ENCODE peak calls at places on chromosomes 16 and 17, in seven cellular contexts. S, X, Y, V, O, L and B are unnamed samples.

GRCh38 chr16:3356118-3356517 is 429 bp downstream of the OR2C1 start:
- DNase-seq in Y (no peak), V (no peak), L (no peak), O (no peak), S (no peak), X (no peak), B (no peak)

GRCh38 chr17:72392056-72393010 is 271.5 kb downstream of the SOX9 start:
- DNase-seq in O (no peak), X (no peak), Y (no peak), V (no peak), S (no peak), L (no peak), B (no peak)

GRCh38 chr17:77512062-77512946 is 371.5 kb downstream of the SEC14L1 start:
- DNase-seq in X (no peak), L (no peak), Y (no peak), V (no peak), O (no peak), S (no peak), B (no peak)

GRCh38 chr17:21345236-21345635 is 30.9 kb upstream of the KCNJ12 start:
- DNase-seq in X (no peak), O (no peak), S (no peak), Y (no peak), L (no peak), V (no peak), B (no peak)

GRCh38 chr16:12010388-12011251 is 34.1 kb downstream of the SNX29 start:
- DNase-seq in X (no peak), O (no peak), L (no peak), S (no peak), V (no peak), Y (no peak), B (no peak)

GRCh38 chr17:81647640-81648012 is 8.7 kb downstream of the PDE6G start:
- DNase-seq in L (peak; percentile 46), X (no peak), V (no peak), O (no peak), Y (no peak), S (no peak), B (no peak)

GRCh38 chr16:31052131-31052530 is 18.8 kb downstream of the STX4 start:
- DNase-seq in O (no peak), L (no peak), S (no peak), Y (no peak), V (no peak), X (no peak), B (no peak)

GRCh38 chr17:82020874-82021727 is 1.6 kb downstream of the CENPX start:
- DNase-seq in V (peak; percentile 53), Y (peak; percentile 88), X (peak; percentile 41), L (peak; percentile 74), O (peak; percentile 78), S (no peak), B (peak; percentile 59)

GRCh38 chr17:35189291-35189690 is 4.9 kb downstream of the SLC35G3 start:
- DNase-seq in L (no peak), O (no peak), S (no peak), X (no peak), V (no peak), Y (no peak), B (no peak)

GRCh38 chr17:46170609-46171432 is 22.4 kb downstream of the KANSL1 start:
- DNase-seq in Y (no peak), O (no peak), L (no peak), V (no peak), X (no peak), S (no peak), B (no peak)

GRCh38 chr16:88558457-88559442 is 11.5 kb upstream of the ZC3H18 start:
- DNase-seq in V (no peak), X (no peak), S (no peak), Y (peak; percentile 81), L (peak; percentile 65), O (peak; percentile 64), B (peak; percentile 82)

GRCh38 chr17:77372444-77373297 is 231.9 kb downstream of the SEC14L1 start:
- DNase-seq in O (peak; percentile 95), S (no peak), Y (no peak), V (peak; percentile 83), X (peak; percentile 52), L (peak; percentile 97), B (peak; percentile 92)

GRCh38 chr16:27314161-27314723 is 468 bp downstream of the IL4R start:
- DNase-seq in V (peak; percentile 59), L (no peak), S (peak; percentile 56), Y (peak; percentile 62), O (no peak), X (peak; percentile 29), B (no peak)

GRCh38 chr16:82059983-82060421 is 24.9 kb downstream of the HSD17B2 start:
- DNase-seq in V (no peak), Y (peak; percentile 62), S (no peak), L (no peak), X (no peak), O (no peak), B (no peak)

GRCh38 chr17:31857920-31858646 is 961 bp downstream of the COPRS start:
- DNase-seq in L (no peak), O (no peak), S (no peak), V (no peak), Y (no peak), X (no peak), B (no peak)